ENCODE peak calls at places on chromosomes 3 and 15, in nine cellular contexts. One of them, this sample, is unnamed. For H3K27me3 and H3K9me3, the result is how much of the 10 kb centered on the place peaks cover.

GRCh38 chr3:189316296-189317019 is 144.7 kb downstream of the TPRG1 start:
- DNase-seq in astrocyte: no peak
- DNase-seq in small intestine: no peak
- DNase-seq in GM23248: no peak
- DNase-seq in adipocyte: no peak
- DNase-seq in Peyer's patch: no peak
- DNase-seq in colonic mucosa: peak
- DNase-seq in cardiac muscle cell: no peak
- DNase-seq in fibroblast of lung: no peak
- DNase-seq in this sample: no peak

GRCh38 chr15:65901336-65901735 is 32.0 kb downstream of the RAB11A start:
- DNase-seq in astrocyte: no peak
- DNase-seq in fibroblast of lung: no peak
- DNase-seq in small intestine: peak
- DNase-seq in GM23248: no peak
- DNase-seq in cardiac muscle cell: no peak
- DNase-seq in Peyer's patch: no peak
- DNase-seq in adipocyte: no peak
- DNase-seq in colonic mucosa: no peak
- DNase-seq in this sample: no peak

GRCh38 chr3:30638685-30639412 is 32.4 kb downstream of the TGFBR2 start:
- DNase-seq in fibroblast of lung: no peak
- DNase-seq in GM23248: no peak
- DNase-seq in adipocyte: no peak
- DNase-seq in cardiac muscle cell: peak
- DNase-seq in small intestine: no peak
- DNase-seq in Peyer's patch: peak
- DNase-seq in astrocyte: no peak
- DNase-seq in colonic mucosa: no peak
- DNase-seq in this sample: no peak

GRCh38 chr15:84944311-84944710 is 37.3 kb upstream of the PDE8A start:
- DNase-seq in astrocyte: no peak
- DNase-seq in GM23248: no peak
- DNase-seq in Peyer's patch: no peak
- DNase-seq in adipocyte: no peak
- DNase-seq in cardiac muscle cell: no peak
- DNase-seq in small intestine: no peak
- DNase-seq in colonic mucosa: no peak
- DNase-seq in fibroblast of lung: no peak
- DNase-seq in this sample: no peak

GRCh38 chr3:103218793-103219192 is 784.0 kb downstream of the ZPLD1 start:
- DNase-seq in astrocyte: peak
- DNase-seq in GM23248: no peak
- DNase-seq in adipocyte: peak
- DNase-seq in cardiac muscle cell: no peak
- DNase-seq in colonic mucosa: no peak
- DNase-seq in Peyer's patch: no peak
- DNase-seq in small intestine: no peak
- DNase-seq in fibroblast of lung: peak
- DNase-seq in this sample: no peak

GRCh38 chr3:189294649-189295048 is 122.9 kb downstream of the TPRG1 start:
- DNase-seq in colonic mucosa: no peak
- DNase-seq in astrocyte: no peak
- DNase-seq in cardiac muscle cell: no peak
- DNase-seq in adipocyte: no peak
- DNase-seq in small intestine: peak
- DNase-seq in GM23248: no peak
- DNase-seq in Peyer's patch: no peak
- DNase-seq in fibroblast of lung: no peak
- DNase-seq in this sample: no peak

GRCh38 chr15:87599616-87600015 is 656.9 kb downstream of the NTRK3 start:
- DNase-seq in small intestine: no peak
- DNase-seq in colonic mucosa: no peak
- DNase-seq in GM23248: peak
- DNase-seq in adipocyte: no peak
- DNase-seq in Peyer's patch: no peak
- DNase-seq in fibroblast of lung: peak
- DNase-seq in astrocyte: peak
- DNase-seq in cardiac muscle cell: no peak
- DNase-seq in this sample: no peak

GRCh38 chr3:192772495-192772894 is 45.2 kb upstream of the FGF12 start:
- DNase-seq in colonic mucosa: no peak
- DNase-seq in adipocyte: peak
- DNase-seq in GM23248: peak
- DNase-seq in astrocyte: peak
- DNase-seq in small intestine: peak
- DNase-seq in fibroblast of lung: peak
- DNase-seq in cardiac muscle cell: peak
- DNase-seq in Peyer's patch: no peak
- DNase-seq in this sample: peak

GRCh38 chr3:14959358-14959943 is 12.1 kb downstream of the NR2C2 start:
- DNase-seq in small intestine: no peak
- DNase-seq in fibroblast of lung: no peak
- DNase-seq in Peyer's patch: no peak
- DNase-seq in cardiac muscle cell: no peak
- DNase-seq in GM23248: no peak
- DNase-seq in adipocyte: no peak
- DNase-seq in colonic mucosa: no peak
- DNase-seq in astrocyte: no peak
- DNase-seq in this sample: no peak

GRCh38 chr15:38263996-38264395 is 11.4 kb downstream of the SPRED1 start:
- DNase-seq in cardiac muscle cell: no peak
- DNase-seq in Peyer's patch: no peak
- DNase-seq in fibroblast of lung: peak
- DNase-seq in astrocyte: peak
- DNase-seq in colonic mucosa: no peak
- DNase-seq in GM23248: peak
- DNase-seq in small intestine: no peak
- DNase-seq in adipocyte: peak
- DNase-seq in this sample: peak

GRCh38 chr3:8523041-8523440 is 21.4 kb downstream of the LMCD1 start:
- DNase-seq in small intestine: no peak
- DNase-seq in astrocyte: no peak
- DNase-seq in colonic mucosa: no peak
- DNase-seq in fibroblast of lung: no peak
- DNase-seq in GM23248: no peak
- DNase-seq in cardiac muscle cell: no peak
- DNase-seq in adipocyte: peak
- DNase-seq in Peyer's patch: no peak
- DNase-seq in this sample: no peak

GRCh38 chr15:45732544-45733130 is 97.8 kb downstream of the SQOR start:
- DNase-seq in colonic mucosa: peak
- DNase-seq in cardiac muscle cell: no peak
- DNase-seq in GM23248: no peak
- DNase-seq in astrocyte: no peak
- DNase-seq in fibroblast of lung: no peak
- DNase-seq in Peyer's patch: no peak
- DNase-seq in adipocyte: no peak
- DNase-seq in small intestine: peak
- DNase-seq in this sample: peak

GRCh38 chr3:168398371-168399030 is 302.8 kb upstream of the GOLIM4 start:
- DNase-seq in adipocyte: peak
- DNase-seq in Peyer's patch: no peak
- DNase-seq in small intestine: no peak
- DNase-seq in colonic mucosa: no peak
- DNase-seq in astrocyte: peak
- DNase-seq in GM23248: peak
- DNase-seq in fibroblast of lung: peak
- DNase-seq in cardiac muscle cell: peak
- DNase-seq in this sample: peak

GRCh38 chr3:169026543-169027181 is 636.9 kb downstream of the MECOM start:
- DNase-seq in fibroblast of lung: peak
- DNase-seq in Peyer's patch: peak
- DNase-seq in astrocyte: peak
- DNase-seq in small intestine: peak
- DNase-seq in adipocyte: peak
- DNase-seq in colonic mucosa: no peak
- DNase-seq in GM23248: peak
- DNase-seq in cardiac muscle cell: peak
- DNase-seq in this sample: peak

GRCh38 chr3:45794177-45794560 is 2.2 kb downstream of the SLC6A20 start:
- DNase-seq in small intestine: no peak
- DNase-seq in colonic mucosa: no peak
- DNase-seq in cardiac muscle cell: no peak
- DNase-seq in GM23248: no peak
- DNase-seq in Peyer's patch: no peak
- DNase-seq in fibroblast of lung: no peak
- DNase-seq in astrocyte: no peak
- DNase-seq in adipocyte: no peak
- DNase-seq in this sample: no peak

GRCh38 chr3:69353088-69353478 is 32.8 kb downstream of the FRMD4B start:
- DNase-seq in colonic mucosa: no peak
- DNase-seq in small intestine: no peak
- DNase-seq in astrocyte: no peak
- DNase-seq in Peyer's patch: no peak
- DNase-seq in fibroblast of lung: no peak
- DNase-seq in adipocyte: no peak
- DNase-seq in cardiac muscle cell: no peak
- DNase-seq in GM23248: no peak
- DNase-seq in this sample: no peak
- H3K4me3 ChIP-seq in colonic mucosa: no peak
- H3K4me3 ChIP-seq in small intestine: no peak
- H3K4me3 ChIP-seq in astrocyte: no peak
- H3K4me3 ChIP-seq in Peyer's patch: no peak
- H3K4me3 ChIP-seq in fibroblast of lung: no peak
- H3K4me3 ChIP-seq in adipocyte: no peak
- H3K4me3 ChIP-seq in cardiac muscle cell: no peak
- H3K4me3 ChIP-seq in GM23248: no peak
- H3K4me3 ChIP-seq in this sample: no peak

GRCh38 chr3:184092199-184092598 is 4.7 kb upstream of the HTR3E start:
- DNase-seq in astrocyte: no peak
- DNase-seq in small intestine: no peak
- DNase-seq in cardiac muscle cell: no peak
- DNase-seq in Peyer's patch: no peak
- DNase-seq in colonic mucosa: no peak
- DNase-seq in adipocyte: no peak
- DNase-seq in GM23248: no peak
- DNase-seq in fibroblast of lung: no peak
- DNase-seq in this sample: no peak
- H3K27me3 ChIP-seq in astrocyte: under half
- H3K27me3 ChIP-seq in small intestine: under half
- H3K27me3 ChIP-seq in cardiac muscle cell: under half
- H3K27me3 ChIP-seq in Peyer's patch: under half
- H3K27me3 ChIP-seq in colonic mucosa: under half
- H3K27me3 ChIP-seq in adipocyte: under half
- H3K27me3 ChIP-seq in GM23248: under half
- H3K27me3 ChIP-seq in fibroblast of lung: under half
- H3K27me3 ChIP-seq in this sample: under half

DNA sequence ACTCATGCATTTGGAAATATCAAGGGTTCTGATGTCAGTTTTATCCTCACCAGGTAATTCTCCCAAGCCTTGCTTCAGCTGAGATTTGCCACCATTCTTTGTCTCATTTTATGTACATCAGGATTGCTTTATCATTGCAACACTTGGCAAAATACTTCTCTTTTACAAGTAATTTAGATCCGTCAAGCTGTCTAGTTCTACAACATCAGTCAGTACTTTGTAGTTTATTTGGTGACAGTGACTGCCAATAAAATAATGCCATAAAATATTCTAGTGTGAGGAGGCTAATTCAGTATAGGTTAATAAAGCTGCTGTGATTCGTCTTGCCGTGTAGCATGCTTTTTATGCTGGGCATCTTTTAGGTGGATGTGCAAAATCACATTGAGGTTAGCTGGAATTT is 565.3 kb upstream of the SGO1 start:
- DNase-seq in fibroblast of lung: no peak
- DNase-seq in GM23248: no peak
- DNase-seq in small intestine: no peak
- DNase-seq in adipocyte: no peak
- DNase-seq in Peyer's patch: no peak
- DNase-seq in astrocyte: no peak
- DNase-seq in cardiac muscle cell: no peak
- DNase-seq in colonic mucosa: no peak
- DNase-seq in this sample: no peak
- H3K9me3 ChIP-seq in fibroblast of lung: under half
- H3K9me3 ChIP-seq in GM23248: under half
- H3K9me3 ChIP-seq in small intestine: under half
- H3K9me3 ChIP-seq in adipocyte: under half
- H3K9me3 ChIP-seq in Peyer's patch: under half
- H3K9me3 ChIP-seq in astrocyte: under half
- H3K9me3 ChIP-seq in cardiac muscle cell: under half
- H3K9me3 ChIP-seq in colonic mucosa: under half
- H3K9me3 ChIP-seq in this sample: under half

GRCh38 chr15:68204776-68205557 is at the start of gene CALML4:
- DNase-seq in colonic mucosa: peak
- DNase-seq in astrocyte: peak
- DNase-seq in small intestine: peak
- DNase-seq in GM23248: peak
- DNase-seq in cardiac muscle cell: peak
- DNase-seq in fibroblast of lung: peak
- DNase-seq in Peyer's patch: peak
- DNase-seq in adipocyte: no peak
- DNase-seq in this sample: peak
- H3K4me3 ChIP-seq in colonic mucosa: peak
- H3K4me3 ChIP-seq in astrocyte: no peak
- H3K4me3 ChIP-seq in small intestine: peak
- H3K4me3 ChIP-seq in GM23248: no peak
- H3K4me3 ChIP-seq in cardiac muscle cell: no peak
- H3K4me3 ChIP-seq in fibroblast of lung: no peak
- H3K4me3 ChIP-seq in Peyer's patch: no peak
- H3K4me3 ChIP-seq in adipocyte: no peak
- H3K4me3 ChIP-seq in this sample: no peak

GRCh38 chr15:42048080-42048820 is 27.4 kb upstream of the PLA2G4E start:
- DNase-seq in colonic mucosa: no peak
- DNase-seq in GM23248: no peak
- DNase-seq in adipocyte: no peak
- DNase-seq in fibroblast of lung: no peak
- DNase-seq in Peyer's patch: no peak
- DNase-seq in cardiac muscle cell: no peak
- DNase-seq in astrocyte: no peak
- DNase-seq in small intestine: no peak
- DNase-seq in this sample: no peak
- H3K27me3 ChIP-seq in colonic mucosa: under half
- H3K27me3 ChIP-seq in GM23248: under half
- H3K27me3 ChIP-seq in adipocyte: half or more
- H3K27me3 ChIP-seq in fibroblast of lung: under half
- H3K27me3 ChIP-seq in Peyer's patch: under half
- H3K27me3 ChIP-seq in cardiac muscle cell: under half
- H3K27me3 ChIP-seq in astrocyte: under half
- H3K27me3 ChIP-seq in small intestine: under half
- H3K27me3 ChIP-seq in this sample: under half

DNA sequence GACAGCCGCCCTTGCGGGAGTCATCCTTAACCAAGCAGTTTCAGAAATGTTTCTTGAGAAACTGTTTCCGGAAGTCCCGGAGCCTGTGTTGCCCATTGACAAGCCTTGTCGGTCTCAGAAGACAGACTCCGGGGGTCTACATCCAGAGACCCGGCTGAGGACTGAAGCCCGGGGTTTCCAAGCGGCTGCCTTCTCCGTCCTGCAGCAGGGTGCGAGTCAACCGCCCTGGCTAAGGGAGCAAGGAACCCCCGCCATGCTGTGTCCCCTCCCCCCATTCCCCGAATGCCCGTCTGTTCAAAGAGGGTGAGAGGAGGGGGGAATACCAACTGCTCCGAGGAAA is 61.5 kb downstream of the ATP1B3 start:
- DNase-seq in fibroblast of lung: no peak
- DNase-seq in colonic mucosa: peak
- DNase-seq in astrocyte: no peak
- DNase-seq in Peyer's patch: no peak
- DNase-seq in GM23248: no peak
- DNase-seq in cardiac muscle cell: no peak
- DNase-seq in small intestine: no peak
- DNase-seq in adipocyte: no peak
- DNase-seq in this sample: no peak
- H3K9me3 ChIP-seq in fibroblast of lung: under half
- H3K9me3 ChIP-seq in colonic mucosa: under half
- H3K9me3 ChIP-seq in astrocyte: under half
- H3K9me3 ChIP-seq in Peyer's patch: under half
- H3K9me3 ChIP-seq in GM23248: under half
- H3K9me3 ChIP-seq in cardiac muscle cell: under half
- H3K9me3 ChIP-seq in small intestine: under half
- H3K9me3 ChIP-seq in adipocyte: under half
- H3K9me3 ChIP-seq in this sample: under half

GRCh38 chr3:187767266-187768032 is 22.2 kb upstream of the BCL6 start:
- DNase-seq in astrocyte: peak
- DNase-seq in cardiac muscle cell: peak
- DNase-seq in GM23248: peak
- DNase-seq in small intestine: no peak
- DNase-seq in colonic mucosa: no peak
- DNase-seq in fibroblast of lung: peak
- DNase-seq in Peyer's patch: no peak
- DNase-seq in adipocyte: peak
- DNase-seq in this sample: peak
- H3K4me3 ChIP-seq in astrocyte: no peak
- H3K4me3 ChIP-seq in cardiac muscle cell: no peak
- H3K4me3 ChIP-seq in GM23248: peak
- H3K4me3 ChIP-seq in small intestine: no peak
- H3K4me3 ChIP-seq in colonic mucosa: no peak
- H3K4me3 ChIP-seq in fibroblast of lung: no peak
- H3K4me3 ChIP-seq in Peyer's patch: no peak
- H3K4me3 ChIP-seq in adipocyte: no peak
- H3K4me3 ChIP-seq in this sample: no peak